ENCODE peak calls at places on chromosome 4, in eight cellular contexts. O, Q, K, Z, P, W, U and A are unnamed samples.

GRCh38 chr4:7384003-7384928 is 50.5 kb downstream of the PSAPL1 start:
- DNase-seq in K (no peak), O (no peak), W (peak; percentile 29), Q (no peak), U (no peak), P (no peak), Z (no peak), A (peak; percentile 41)

GRCh38 chr4:82247171-82247570 is 126.6 kb downstream of the HNRNPD start:
- DNase-seq in Q (no peak), Z (no peak), P (no peak), U (no peak), W (no peak), O (no peak), K (no peak), A (no peak)

GRCh38 chr4:153257151-153257620 is 52.9 kb downstream of the TRIM2 start:
- DNase-seq in U (no peak), W (no peak), P (no peak), K (peak; percentile 73), Z (no peak), Q (no peak), O (peak; percentile 37), A (peak; percentile 82)

GRCh38 chr4:163161536-163162205 is 5.0 kb downstream of the NAF1 start:
- DNase-seq in W (no peak), K (peak; percentile 67), P (no peak), O (no peak), U (no peak), Z (no peak), Q (no peak), A (no peak)

GRCh38 chr4:96131186-96131585 is 291.3 kb downstream of the PDHA2 start:
- DNase-seq in Q (no peak), K (no peak), P (no peak), Z (no peak), U (no peak), O (no peak), W (no peak), A (no peak)

GRCh38 chr4:127668770-127669169 is 36.0 kb downstream of the INTU start:
- DNase-seq in Z (no peak), U (no peak), O (no peak), P (no peak), W (no peak), K (no peak), Q (no peak), A (no peak)

GRCh38 chr4:96343836-96344235 is 503.9 kb downstream of the PDHA2 start:
- DNase-seq in P (no peak), W (no peak), O (no peak), Z (no peak), U (no peak), K (no peak), Q (no peak), A (no peak)

GRCh38 chr4:151376540-151376939 is 32.4 kb upstream of the FHIP1A start:
- DNase-seq in Q (no peak), K (no peak), O (no peak), W (no peak), P (no peak), U (no peak), Z (no peak), A (no peak)

GRCh38 chr4:154714339-154715040 is 29.3 kb upstream of the LRAT start:
- DNase-seq in Q (no peak), U (no peak), Z (no peak), P (no peak), O (no peak), K (no peak), W (no peak), A (no peak)

GRCh38 chr4:98522603-98523395 is 135.6 kb downstream of the TSPAN5 start:
- DNase-seq in Q (no peak), Z (no peak), U (no peak), W (no peak), K (peak; percentile 53), O (no peak), P (no peak), A (no peak)

GRCh38 chr4:168558587-168558986 is 61.7 kb downstream of the PALLD start:
- DNase-seq in Q (no peak), P (no peak), Z (no peak), K (peak; percentile 88), U (no peak), W (no peak), O (no peak), A (no peak)

GRCh38 chr4:73021634-73022033 is 47.9 kb downstream of the COX18 start:
- DNase-seq in K (peak; percentile 52), P (no peak), Q (no peak), O (no peak), U (peak; percentile 18), Z (peak; percentile 75), W (no peak), A (no peak)

GRCh38 chr4:140567722-140568121 is 1.0 kb downstream of the UCP1 start:
- DNase-seq in U (no peak), P (peak; percentile 15), O (peak; percentile 10), Z (no peak), Q (no peak), K (peak; percentile 42), W (no peak), A (peak; percentile 66)

GRCh38 chr4:185275501-185275900 is 66.1 kb downstream of the SNX25 start:
- DNase-seq in O (no peak), P (no peak), W (no peak), U (no peak), Z (no peak), Q (no peak), K (no peak), A (no peak)

GRCh38 chr4:113101669-113102068 is 52.2 kb downstream of the ANK2 start:
- DNase-seq in P (no peak), Z (no peak), O (no peak), K (peak; percentile 67), W (no peak), Q (no peak), U (no peak), A (no peak)

GRCh38 chr4:41797260-41797659 is 48.7 kb upstream of the PHOX2B start:
- DNase-seq in Q (no peak), U (no peak), P (no peak), Z (no peak), K (peak; percentile 66), W (no peak), O (no peak), A (no peak)